ENCODE peak calls at places on chromosome 22, in four cellular contexts. L is IMR-90, R is neural progenitor cell, W is hepatocyte. S is an unnamed sample.

GRCh38 chr22:24592846-24593809 is at the start of gene LRRC75B:
- DNase-seq in L (peak; percentile 85), R (peak; percentile 90), W (peak; percentile 93), S (peak; percentile 60)

GRCh38 chr22:44755956-44756361 is 3.6 kb downstream of the ARHGAP8 start:
- DNase-seq in L (no peak), R (no peak), W (peak; percentile 78), S (peak; percentile 77)

GRCh38 chr22:44735518-44736428 is 16.6 kb upstream of the ARHGAP8 start:
- DNase-seq in L (peak; percentile 41), R (peak; percentile 86), W (peak; percentile 85), S (peak; percentile 48)

GRCh38 chr22:17243524-17243923 is 24.3 kb upstream of the ADA2 start:
- DNase-seq in L (no peak), R (no peak), W (peak; percentile 52), S (no peak)

GRCh38 chr22:49044091-49044490 is 783.6 kb downstream of the BRD1 start:
- DNase-seq in L (no peak), R (no peak), W (no peak), S (no peak)

GRCh38 chr22:20111045-20111688 is 4.7 kb upstream of the RANBP1 start:
- DNase-seq in L (peak; percentile 5), R (peak; percentile 69), W (peak; percentile 38), S (no peak)

GRCh38 chr22:49545606-49546005 is 282.1 kb downstream of the BRD1 start:
- DNase-seq in L (no peak), R (no peak), W (no peak), S (no peak)

GRCh38 chr22:44746061-44746789 is 6.2 kb upstream of the ARHGAP8 start:
- DNase-seq in L (no peak), R (no peak), W (no peak), S (no peak)

GRCh38 chr22:17872491-17872890 is 98.2 kb upstream of the BID start:
- DNase-seq in L (peak; percentile 11), R (no peak), W (no peak), S (peak; percentile 26)

GRCh38 chr22:17133137-17133536 is 12.0 kb upstream of the TMEM121B start:
- DNase-seq in L (no peak), R (no peak), W (no peak), S (no peak)

GRCh38 chr22:41517172-41518047 is 26.9 kb downstream of the POLR3H start:
- DNase-seq in L (peak; percentile 46), R (peak; percentile 71), W (peak; percentile 77), S (peak; percentile 53)

GRCh38 chr22:24039046-24039445 is 27.9 kb downstream of the CABIN1 start:
- DNase-seq in L (no peak), R (no peak), W (no peak), S (no peak)

GRCh38 chr22:49334589-49334873 is 493.1 kb downstream of the BRD1 start:
- DNase-seq in L (no peak), R (no peak), W (no peak), S (no peak)

GRCh38 chr22:21762712-21763581 is 27.4 kb upstream of the YPEL1 start:
- DNase-seq in L (no peak), R (no peak), W (no peak), S (no peak)

GRCh38 chr22:30385913-30386312 is 1.3 kb downstream of the RNF215 start:
- DNase-seq in L (no peak), R (no peak), W (no peak), S (no peak)

GRCh38 chr22:47089796-47090460 is 327.5 kb downstream of the TBC1D22A start:
- DNase-seq in L (no peak), R (no peak), W (peak; percentile 35), S (no peak)

GRCh38 chr22:48503876-48504275 is 1323.8 kb downstream of the BRD1 start:
- DNase-seq in L (no peak), R (no peak), W (no peak), S (no peak)

GRCh38 chr22:23834830-23835772 is 3.7 kb downstream of the DERL3 start:
- DNase-seq in L (no peak), R (no peak), W (no peak), S (no peak)

GRCh38 chr22:30160926-30161546 is 80.8 kb downstream of the HORMAD2 start:
- DNase-seq in L (no peak), R (no peak), W (no peak), S (no peak)

GRCh38 chr22:17155941-17156340 is 3.1 kb downstream of the HDHD5 start:
- DNase-seq in L (no peak), R (no peak), W (no peak), S (no peak)

GRCh38 chr22:44955102-44955501 is 54.7 kb downstream of the PHF21B start:
- DNase-seq in L (no peak), R (no peak), W (no peak), S (no peak)

GRCh38 chr22:47168441-47168840 is 406.0 kb downstream of the TBC1D22A start:
- DNase-seq in L (no peak), R (no peak), W (no peak), S (no peak)

GRCh38 chr22:32528316-32528715 is 53.7 kb downstream of the FBXO7 start:
- DNase-seq in L (no peak), R (no peak), W (no peak), S (peak; percentile 3)

GRCh38 chr22:50542416-50542927 is 3.2 kb upstream of the KLHDC7B start:
- DNase-seq in L (no peak), R (no peak), W (no peak), S (no peak)

GRCh38 chr22:21094911-21095772 is 49.4 kb downstream of the LRRC74B start:
- DNase-seq in L (no peak), R (no peak), W (no peak), S (no peak)

GRCh38 chr22:33063611-33064010 is 5.4 kb upstream of the SYN3 start:
- DNase-seq in L (no peak), R (no peak), W (no peak), S (no peak)

DNA sequence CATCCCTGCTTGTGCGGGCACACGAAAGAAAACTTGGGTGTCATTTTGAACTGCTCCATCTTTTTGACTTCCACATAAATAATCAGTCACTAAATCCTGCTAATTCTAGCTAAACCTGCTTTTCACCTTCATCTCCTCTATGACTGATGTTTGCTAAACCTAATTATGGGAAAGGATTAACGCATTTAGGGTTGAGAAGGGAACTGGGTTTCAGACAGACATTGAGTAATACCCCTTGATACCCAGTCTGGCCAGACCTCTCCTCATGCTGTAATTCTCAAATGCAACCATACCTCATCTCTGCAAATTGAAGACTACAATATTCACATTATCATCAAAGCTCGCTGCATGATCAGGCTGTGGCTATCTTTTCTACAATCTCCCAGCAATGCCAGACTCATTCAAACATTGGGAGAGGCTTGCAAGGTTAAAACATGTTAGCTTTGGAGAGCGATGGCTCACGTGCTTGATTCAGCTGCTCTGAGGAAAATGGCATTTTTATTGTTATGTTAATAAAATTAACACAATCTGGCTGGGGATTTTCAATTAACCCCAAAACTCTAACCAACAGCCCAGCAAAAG is 2.4 kb downstream of the HPS4 start:
- DNase-seq in L (no peak), R (no peak), W (no peak), S (no peak)
- H3K4me1 ChIP-seq in L (peaks cover 14% of the 10 kb centered on the region), R (peaks cover 25% of the 10 kb centered on the region), W (peaks cover 29% of the 10 kb centered on the region), S (peaks cover 23% of the 10 kb centered on the region)

DNA sequence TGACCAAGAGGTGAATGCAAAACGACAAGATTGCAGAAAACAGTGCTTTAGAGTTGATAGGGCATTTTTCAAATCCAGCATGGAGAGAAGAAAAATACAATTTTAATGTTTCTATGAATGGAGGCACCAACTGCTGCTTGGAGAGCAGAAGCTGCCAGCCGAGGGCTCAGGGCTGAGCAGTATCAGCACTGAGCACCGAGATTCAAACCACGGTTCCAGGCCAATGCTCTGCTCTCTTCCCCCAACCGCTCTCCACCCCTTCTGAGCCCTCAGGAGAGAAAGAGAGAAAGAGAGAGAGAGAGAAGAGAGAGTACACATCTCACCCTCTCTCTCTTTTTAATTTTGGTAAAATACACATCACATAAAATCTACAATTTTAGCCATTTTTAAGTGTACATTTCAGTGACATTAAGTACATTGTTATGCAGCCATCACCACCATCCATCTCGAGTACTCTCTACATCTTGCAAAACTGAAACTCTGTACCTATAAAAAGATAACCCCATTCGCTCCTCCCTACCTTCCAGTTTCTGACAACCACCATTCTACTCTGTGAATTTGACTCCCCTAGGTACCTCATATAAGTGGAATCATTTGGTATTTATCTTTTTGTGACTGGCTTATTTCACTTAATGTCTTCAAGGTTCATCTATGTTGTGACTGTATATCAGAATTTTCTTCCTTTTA is 333.3 kb downstream of the MIAT start:
- DNase-seq in L (no peak), R (no peak), W (no peak), S (no peak)
- H3K4me2 ChIP-seq in L (no peak overlapping the region), R (no peak overlapping the region), W (no peak overlapping the region), S (no peak overlapping the region)

GRCh38 chr22:28998681-28999080 is 63.0 kb downstream of the C22orf31 start:
- DNase-seq in L (no peak), R (no peak), W (no peak), S (no peak)

GRCh38 chr22:29000641-29001040 is 61.0 kb downstream of the C22orf31 start:
- DNase-seq in L (no peak), R (no peak), W (no peak), S (no peak)

GRCh38 chr22:29002603-29003002 is 59.0 kb downstream of the C22orf31 start:
- DNase-seq in L (no peak), R (no peak), W (no peak), S (no peak)

GRCh38 chr22:28999510-29000224 is 62.0 kb downstream of the C22orf31 start:
- DNase-seq in L (no peak), R (no peak), W (no peak), S (no peak)

GRCh38 chr22:29000225-29000556 is 61.4 kb downstream of the C22orf31 start:
- DNase-seq in L (no peak), R (no peak), W (no peak), S (no peak)
- H3K27ac ChIP-seq in L (no peak overlapping the region), R (no peak overlapping the region), W (no peak overlapping the region), S (no peak overlapping the region)

GRCh38 chr22:38751422-38752346 is 4.1 kb downstream of the SUN2 start:
- DNase-seq in L (no peak), R (no peak), W (no peak), S (peak; percentile 62)
- H3K4me1 ChIP-seq in L (peaks cover 11% of the 10 kb centered on the region), R (peaks cover 20% of the 10 kb centered on the region), W (peaks cover 20% of the 10 kb centered on the region), S (peaks cover 37% of the 10 kb centered on the region)

DNA sequence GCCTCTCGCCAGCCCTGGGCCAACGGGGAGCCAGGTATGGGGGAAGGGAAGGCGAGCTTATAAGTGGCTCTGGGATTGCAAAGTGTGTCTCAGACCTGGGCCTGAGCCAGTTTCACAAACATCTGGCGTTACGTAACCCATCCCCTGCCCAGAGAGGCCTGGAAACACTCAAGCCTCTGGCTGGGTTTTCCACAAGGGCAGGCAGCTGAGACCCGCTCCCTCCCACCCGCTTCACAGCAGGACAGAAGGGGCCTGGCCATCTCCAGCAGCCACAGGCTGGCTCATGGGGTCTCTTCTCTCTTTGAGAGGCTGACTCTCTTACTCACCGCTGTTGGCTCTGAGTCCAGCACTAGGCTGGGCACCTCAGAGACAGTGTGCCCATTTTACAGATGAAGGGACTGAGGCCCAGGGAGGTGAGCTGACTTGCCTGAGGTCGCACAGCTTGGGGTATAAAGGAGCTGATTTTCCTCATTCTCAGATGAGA is 44.5 kb downstream of the TRIOBP start:
- DNase-seq in L (peak; percentile 98), R (peak; percentile 27), W (peak; percentile 94), S (no peak)
- H3K4me2 ChIP-seq in L (peak overlapping the region; percentile 10), R (no peak overlapping the region), W (no peak overlapping the region), S (peak overlapping the region; percentile 18)

GRCh38 chr22:36022697-36023096 is 5.9 kb downstream of the RBFOX2 start:
- DNase-seq in L (no peak), R (no peak), W (no peak), S (no peak)

GRCh38 chr22:36016656-36017055 is 12.0 kb downstream of the RBFOX2 start:
- DNase-seq in L (no peak), R (no peak), W (no peak), S (no peak)

GRCh38 chr22:36022162-36022561 is 6.5 kb downstream of the RBFOX2 start:
- DNase-seq in L (peak; percentile 90), R (no peak), W (no peak), S (no peak)

GRCh38 chr22:36017661-36018091 is 10.9 kb downstream of the RBFOX2 start:
- DNase-seq in L (no peak), R (no peak), W (no peak), S (no peak)

GRCh38 chr22:36021649-36022048 is 7.0 kb downstream of the RBFOX2 start:
- DNase-seq in L (no peak), R (no peak), W (no peak), S (no peak)
- H3K27ac ChIP-seq in L (peak overlapping the region; percentile 93), R (no peak overlapping the region), W (peak overlapping the region; percentile 75), S (no peak overlapping the region)